ENCODE peak calls at places on chromosomes 12 and 14, in seven cellular contexts. U is NCI-H1436, S is anterior cingulate cortex, Z is DMS153, Y is AG08395, O is NCI-H1417, L is AG08396. G is an unnamed sample.

GRCh38 chr14:68784298-68784910 is 8.5 kb downstream of the ZFP36L1 start:
- DNase-seq in U (no peak), S (no peak), Z (no peak), Y (no peak), O (no peak), L (no peak), G (no peak)

GRCh38 chr12:4743046-4743445 is 22.8 kb downstream of the GALNT8 start:
- DNase-seq in U (no peak), S (no peak), Z (no peak), Y (no peak), O (no peak), L (no peak), G (no peak)

GRCh38 chr12:105214670-105215375 is 21.2 kb downstream of the APPL2 start:
- DNase-seq in U (no peak), S (no peak), Z (peak), Y (no peak), O (no peak), L (no peak), G (no peak)

GRCh38 chr12:76008438-76008837 is 23.1 kb downstream of the PHLDA1 start:
- DNase-seq in U (no peak), S (no peak), Z (no peak), Y (no peak), O (no peak), L (no peak), G (no peak)

GRCh38 chr12:95790912-95791849 is 617 bp upstream of the NTN4 start:
- DNase-seq in U (no peak), S (no peak), Z (no peak), Y (peak), O (no peak), L (peak), G (no peak)

GRCh38 chr12:102172436-102172835 is 25.2 kb downstream of the PMCH start:
- DNase-seq in U (no peak), S (no peak), Z (no peak), Y (peak), O (no peak), L (no peak), G (no peak)

GRCh38 chr12:110223777-110224378 is 57.2 kb upstream of the ATP2A2 start:
- DNase-seq in U (no peak), S (no peak), Z (no peak), Y (no peak), O (no peak), L (no peak), G (no peak)

GRCh38 chr12:85405781-85406522 is 125.9 kb downstream of the ALX1 start:
- DNase-seq in U (no peak), S (no peak), Z (no peak), Y (peak), O (no peak), L (no peak), G (no peak)

GRCh38 chr12:54605138-54605970 is 16.9 kb upstream of the PPP1R1A start:
- DNase-seq in U (no peak), S (no peak), Z (no peak), Y (no peak), O (no peak), L (no peak), G (no peak)

GRCh38 chr12:92442782-92443181 is 260.0 kb upstream of the PLEKHG7 start:
- DNase-seq in U (no peak), S (no peak), Z (no peak), Y (no peak), O (no peak), L (no peak), G (no peak)

GRCh38 chr12:38155526-38156496 is 160.8 kb upstream of the ALG10B start:
- DNase-seq in U (no peak), S (no peak), Z (no peak), Y (no peak), O (no peak), L (no peak), G (no peak)

GRCh38 chr12:71602745-71603577 is 60.7 kb downstream of the ZFC3H1 start:
- DNase-seq in U (no peak), S (no peak), Z (no peak), Y (no peak), O (no peak), L (no peak), G (no peak)

GRCh38 chr12:5665615-5666014 is 233.7 kb downstream of the NTF3 start:
- DNase-seq in U (no peak), S (no peak), Z (no peak), Y (peak), O (no peak), L (peak), G (no peak)

GRCh38 chr14:95527392-95528002 is 7.4 kb upstream of the GLRX5 start:
- DNase-seq in U (peak), S (no peak), Z (no peak), Y (peak), O (peak), L (peak), G (peak)

GRCh38 chr12:116863275-116863767 is 17.9 kb downstream of the HRK start:
- DNase-seq in U (no peak), S (no peak), Z (no peak), Y (no peak), O (peak), L (peak), G (no peak)

GRCh38 chr14:99688629-99689028 is 4.5 kb downstream of the CYP46A1 start:
- DNase-seq in U (no peak), S (no peak), Z (no peak), Y (no peak), O (no peak), L (no peak), G (no peak)